ENCODE peak calls at places on chromosomes 6 and 20, in four cellular contexts. E is astrocyte of the hippocampus, H is neural crest cell, T is coronary artery. U is an unnamed sample.

GRCh38 chr20:17630806-17631195 is 51.2 kb downstream of the RRBP1 start:
- DNase-seq in E (no peak), H (no peak), T (no peak), U (no peak)

GRCh38 chr6:27872634-27873028 is 39.6 kb downstream of the OR2B2 start:
- DNase-seq in E (no peak), H (no peak), T (no peak), U (peak; percentile 58)

GRCh38 chr6:24493945-24494725 is 634 bp upstream of the ALDH5A1 start:
- DNase-seq in E (no peak), H (no peak), T (no peak), U (no peak)

GRCh38 chr6:90294614-90294988 is 2.0 kb downstream of the BACH2 start:
- DNase-seq in E (peak; percentile 61), H (no peak), T (no peak), U (peak; percentile 58)

GRCh38 chr20:772806-773205 is 4.5 kb upstream of the SLC52A3 start:
- DNase-seq in E (no peak), H (no peak), T (no peak), U (no peak)

GRCh38 chr20:57672164-57672563 is 37.7 kb downstream of the PMEPA1 start:
- DNase-seq in E (peak; percentile 68), H (peak; percentile 25), T (no peak), U (no peak)

GRCh38 chr6:30889921-30890645 is 5.8 kb downstream of the DDR1 start:
- DNase-seq in E (peak; percentile 79), H (no peak), T (no peak), U (peak; percentile 3)

GRCh38 chr6:39881851-39882566 is 52.3 kb downstream of the MOCS1 start:
- DNase-seq in E (peak; percentile 88), H (no peak), T (no peak), U (no peak)

GRCh38 chr6:149990672-149991402 is 27.1 kb downstream of the ULBP1 start:
- DNase-seq in E (peak; percentile 23), H (no peak), T (no peak), U (peak; percentile 46)

GRCh38 chr6:38974389-38975133 is 74.0 kb upstream of the GLP1R start:
- DNase-seq in E (no peak), H (no peak), T (no peak), U (no peak)

GRCh38 chr20:37737806-37738442 is 44.1 kb downstream of the CTNNBL1 start:
- DNase-seq in E (no peak), H (no peak), T (no peak), U (no peak)

GRCh38 chr6:160297310-160297709 is 38.7 kb upstream of the SLC22A2 start:
- DNase-seq in E (no peak), H (no peak), T (no peak), U (no peak)

GRCh38 chr6:107641500-107641931 is 151.6 kb downstream of the SOBP start:
- DNase-seq in E (peak; percentile 53), H (no peak), T (no peak), U (no peak)

GRCh38 chr20:21556398-21556797 is 42.5 kb upstream of the NKX2-2 start:
- DNase-seq in E (no peak), H (no peak), T (no peak), U (no peak)

GRCh38 chr6:32785781-32786533 is 22.6 kb upstream of the HLA-DQB2 start:
- DNase-seq in E (peak; percentile 54), H (peak; percentile 27), T (no peak), U (peak; percentile 21)

GRCh38 chr6:89161326-89162046 is 15.6 kb downstream of the PM20D2 start:
- DNase-seq in E (peak; percentile 60), H (no peak), T (no peak), U (no peak)